ENCODE peak calls at places on chromosomes 1 and 21, in four cellular contexts. R is psoas muscle; U is CD8-positive, alpha-beta memory T cell; A is coronary artery. C is an unnamed sample.
A peak's percentile ranks its signal among the peaks of the same experiment; 100 is the strongest.

GRCh38 chr1:112581530-112582192 is 37.3 kb downstream of the ST7L start:
- DNase-seq in R (no peak), A (no peak), U (no peak), C (no peak)

GRCh38 chr1:198199105-198199504 is 42.3 kb downstream of the NEK7 start:
- DNase-seq in A (no peak), U (no peak), R (no peak), C (no peak)

GRCh38 chr1:189429610-189430009 is 1048.1 kb downstream of the BRINP3 start:
- DNase-seq in R (no peak), A (no peak), U (no peak), C (peak; percentile 61)

GRCh38 chr1:22376001-22376400 is 75.7 kb upstream of the ZBTB40 start:
- DNase-seq in R (no peak), U (no peak), A (no peak), C (no peak)

GRCh38 chr1:54888080-54888733 is 1.2 kb upstream of the DHCR24 start:
- DNase-seq in R (no peak), A (no peak), U (no peak), C (peak; percentile 77)

GRCh38 chr1:19616489-19616888 is 27.6 kb upstream of the NBL1 start:
- DNase-seq in R (no peak), U (no peak), A (no peak), C (no peak)

GRCh38 chr21:41653944-41654625 is 112.8 kb downstream of the RIPK4 start:
- DNase-seq in R (no peak), U (no peak), A (no peak), C (no peak)

GRCh38 chr1:203744008-203744972 is 20.7 kb upstream of the LAX1 start:
- DNase-seq in R (peak; percentile 77), A (peak; percentile 81), U (no peak), C (peak; percentile 67)

DNA sequence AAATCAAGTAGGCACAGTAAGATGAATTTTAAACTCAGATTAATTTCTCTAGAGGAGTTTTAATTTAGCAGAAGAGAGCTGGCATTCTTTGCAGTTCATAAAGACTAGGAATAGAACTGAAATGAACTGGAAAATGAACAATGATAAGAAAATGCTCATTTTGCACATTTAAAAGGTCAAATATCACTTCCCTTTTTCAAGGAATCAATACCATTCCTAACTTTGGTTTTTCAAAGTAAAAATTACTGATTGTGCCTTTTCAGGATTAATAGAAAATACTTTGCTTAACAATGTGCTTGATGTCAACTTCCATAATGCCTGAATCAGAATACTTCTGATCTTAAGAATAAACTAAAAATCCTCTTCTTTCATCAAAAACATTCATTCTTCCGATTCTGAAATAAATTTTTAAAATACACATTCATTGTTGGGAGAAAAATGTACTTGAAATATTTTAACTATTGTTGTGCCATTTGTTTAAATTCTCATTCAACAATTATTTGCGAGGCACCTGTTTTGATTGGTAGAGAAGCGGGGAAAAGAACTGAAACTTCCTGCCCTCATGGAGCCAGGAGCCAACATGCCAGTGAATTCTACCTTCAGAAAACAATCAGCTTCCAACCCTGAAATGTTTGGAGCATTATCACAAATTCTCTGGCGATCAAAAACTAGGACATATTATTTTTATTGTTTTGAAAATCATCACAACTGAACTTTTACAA is 2.1 kb downstream of the SCAF4 start:
- DNase-seq in A (no peak), R (no peak), U (no peak), C (no peak)
- H3K4me3 ChIP-seq in A (peak overlapping the region; percentile 94), R (peak overlapping the region; percentile 98), U (peak overlapping the region; percentile 53), C (peak overlapping the region; percentile 83)

GRCh38 chr1:1899967-1900327 is 9.1 kb upstream of the GNB1 start:
- DNase-seq in R (peak; percentile 26), A (no peak), U (no peak), C (no peak)

GRCh38 chr1:1901641-1902294 is 10.9 kb upstream of the GNB1 start:
- DNase-seq in R (peak; percentile 13), A (no peak), U (peak; percentile 35), C (peak; percentile 48)

GRCh38 chr1:1900883-1901640 is 10.2 kb upstream of the GNB1 start:
- DNase-seq in A (no peak), R (peak; percentile 30), U (peak; percentile 11), C (peak; percentile 53)

GRCh38 chr1:1898246-1898933 is 7.5 kb upstream of the GNB1 start:
- DNase-seq in R (peak; percentile 8), U (no peak), A (no peak), C (no peak)

GRCh38 chr1:1899266-1899966 is 8.5 kb upstream of the GNB1 start:
- DNase-seq in A (no peak), R (peak; percentile 35), U (peak; percentile 34), C (peak; percentile 86)
- H3K4me3 ChIP-seq in A (no peak overlapping the region), R (no peak overlapping the region), U (no peak overlapping the region), C (no peak overlapping the region)

DNA sequence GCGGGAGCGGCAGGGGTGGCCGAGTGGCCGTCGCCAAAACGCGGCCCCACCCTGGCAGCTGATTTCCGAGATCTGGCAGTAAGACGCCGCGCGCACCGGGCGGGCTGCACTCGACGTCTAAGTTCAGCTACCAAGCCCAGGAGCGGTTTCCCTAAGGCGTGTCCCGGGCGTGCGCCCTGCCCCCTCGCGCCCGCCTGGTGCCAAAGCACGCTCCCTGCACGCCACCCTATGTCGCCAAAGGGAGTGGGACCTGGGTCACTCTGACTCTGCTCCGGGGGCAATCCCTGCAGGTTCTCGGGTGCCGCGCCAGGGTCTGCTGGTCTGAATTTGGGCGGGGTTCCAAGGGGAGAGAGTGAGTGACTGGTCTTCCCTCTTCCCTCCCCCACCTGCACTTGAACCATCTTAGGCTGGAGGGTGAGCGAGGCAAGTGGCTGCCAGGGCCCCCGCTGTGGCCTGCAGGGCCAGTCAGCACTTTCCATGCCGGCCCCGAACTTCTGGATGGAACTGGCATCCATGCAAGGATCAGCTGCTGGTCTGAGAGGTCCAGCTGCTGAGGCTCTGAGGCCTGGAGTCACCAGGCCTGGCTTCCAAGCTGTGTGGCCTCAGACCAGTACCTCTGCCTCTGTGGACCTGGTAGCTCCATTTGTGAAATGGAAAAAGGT is at the start of gene LRRC38:
- DNase-seq in A (no peak), R (peak; percentile 87), U (no peak), C (peak; percentile 83)
- H3K4me3 ChIP-seq in A (peak within 1 kb of the TSS; percentile 7), R (peak within 1 kb of the TSS; percentile 72), U (no peak within 1 kb of the TSS), C (peak within 1 kb of the TSS; percentile 65)

DNA sequence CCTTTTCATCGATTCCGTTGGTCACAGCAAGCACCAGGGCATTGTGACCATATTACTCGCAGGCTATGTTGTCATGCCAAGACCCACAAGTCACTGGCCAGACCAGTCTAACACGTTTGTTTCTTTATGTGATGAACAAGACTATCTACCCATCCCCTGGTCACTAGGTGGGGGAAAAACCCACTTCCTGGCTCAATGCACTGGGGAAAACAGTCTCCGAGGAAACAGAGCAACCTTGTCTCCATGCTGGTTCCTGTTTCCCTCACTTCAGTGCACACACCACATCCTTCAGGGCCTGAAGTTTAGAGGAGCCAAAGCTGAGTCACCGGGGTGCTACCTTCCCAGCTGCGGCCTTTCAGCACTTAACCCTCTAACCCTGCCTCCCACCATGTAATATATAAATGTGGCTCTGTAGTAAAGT is 20.9 kb downstream of the ERICH3 start:
- DNase-seq in R (no peak), A (no peak), U (no peak), C (no peak)
- H3K4me3 ChIP-seq in R (no peak overlapping the region), A (no peak overlapping the region), U (no peak overlapping the region), C (no peak overlapping the region)